ENCODE peak calls at places on chromosomes 11 and 22, in seven cellular contexts. One of them, this sample, is unnamed.

GRCh38 chr11:61516675-61517516 is 8.3 kb downstream of the LRRC10B start:
- DNase-seq in HCT116: no peak
- DNase-seq in H1: no peak
- DNase-seq in SK-N-SH: peak; percentile 93
- DNase-seq in GM12878: no peak
- DNase-seq in HepG2: peak; percentile 8
- DNase-seq in K562: peak; percentile 86
- DNase-seq in this sample: peak; percentile 24

GRCh38 chr22:44158766-44159165 is 22.0 kb upstream of the PARVG start:
- DNase-seq in HCT116: no peak
- DNase-seq in H1: no peak
- DNase-seq in SK-N-SH: peak; percentile 68
- DNase-seq in GM12878: no peak
- DNase-seq in HepG2: no peak
- DNase-seq in K562: no peak
- DNase-seq in this sample: no peak

GRCh38 chr11:87454246-87454645 is 416.5 kb downstream of the TMEM135 start:
- DNase-seq in HCT116: no peak
- DNase-seq in H1: no peak
- DNase-seq in SK-N-SH: peak; percentile 2
- DNase-seq in GM12878: peak; percentile 25
- DNase-seq in HepG2: no peak
- DNase-seq in K562: no peak
- DNase-seq in this sample: no peak

GRCh38 chr22:42769574-42770447 is 49.1 kb upstream of the A4GALT start:
- DNase-seq in HCT116: no peak
- DNase-seq in H1: no peak
- DNase-seq in SK-N-SH: no peak
- DNase-seq in GM12878: peak; percentile 44
- DNase-seq in HepG2: no peak
- DNase-seq in K562: peak; percentile 59
- DNase-seq in this sample: no peak

GRCh38 chr22:46140989-46141928 is 9.1 kb upstream of the PPARA start:
- DNase-seq in HCT116: no peak
- DNase-seq in H1: no peak
- DNase-seq in SK-N-SH: no peak
- DNase-seq in GM12878: no peak
- DNase-seq in HepG2: no peak
- DNase-seq in K562: no peak
- DNase-seq in this sample: no peak

GRCh38 chr22:24427500-24428164 is at the start of gene ADORA2A:
- DNase-seq in HCT116: no peak
- DNase-seq in H1: no peak
- DNase-seq in SK-N-SH: peak; percentile 39
- DNase-seq in GM12878: peak; percentile 35
- DNase-seq in HepG2: no peak
- DNase-seq in K562: no peak
- DNase-seq in this sample: no peak

GRCh38 chr22:37351268-37351667 is 69.0 kb downstream of the CYTH4 start:
- DNase-seq in HCT116: no peak
- DNase-seq in H1: no peak
- DNase-seq in SK-N-SH: no peak
- DNase-seq in GM12878: no peak
- DNase-seq in HepG2: no peak
- DNase-seq in K562: no peak
- DNase-seq in this sample: no peak

GRCh38 chr22:44828193-44828592 is 75.8 kb downstream of the ARHGAP8 start:
- DNase-seq in HCT116: no peak
- DNase-seq in H1: no peak
- DNase-seq in SK-N-SH: peak; percentile 87
- DNase-seq in GM12878: no peak
- DNase-seq in HepG2: no peak
- DNase-seq in K562: peak; percentile 75
- DNase-seq in this sample: no peak

GRCh38 chr11:108551653-108552462 is 41.7 kb downstream of the EXPH5 start:
- DNase-seq in HCT116: peak; percentile 18
- DNase-seq in H1: no peak
- DNase-seq in SK-N-SH: no peak
- DNase-seq in GM12878: no peak
- DNase-seq in HepG2: no peak
- DNase-seq in K562: peak; percentile 80
- DNase-seq in this sample: no peak

GRCh38 chr11:21588754-21589153 is 604.1 kb upstream of the ANO5 start:
- DNase-seq in HCT116: no peak
- DNase-seq in H1: no peak
- DNase-seq in SK-N-SH: peak; percentile 3
- DNase-seq in GM12878: no peak
- DNase-seq in HepG2: no peak
- DNase-seq in K562: no peak
- DNase-seq in this sample: no peak

GRCh38 chr11:36711104-36711825 is 113.2 kb upstream of the RAG2 start:
- DNase-seq in HCT116: no peak
- DNase-seq in H1: no peak
- DNase-seq in SK-N-SH: no peak
- DNase-seq in GM12878: no peak
- DNase-seq in HepG2: peak; percentile 1
- DNase-seq in K562: no peak
- DNase-seq in this sample: no peak

GRCh38 chr11:63785823-63786222 is 17.2 kb upstream of the ZFTA start:
- DNase-seq in HCT116: no peak
- DNase-seq in H1: no peak
- DNase-seq in SK-N-SH: no peak
- DNase-seq in GM12878: no peak
- DNase-seq in HepG2: no peak
- DNase-seq in K562: no peak
- DNase-seq in this sample: no peak
- TF ChIP-seq SIN3A in HCT116: no peak
- TF ChIP-seq SIN3A in H1: no peak
- TF ChIP-seq SIN3A in SK-N-SH: no peak
- TF ChIP-seq SIN3A in GM12878: no peak
- TF ChIP-seq SIN3A in HepG2: no peak
- TF ChIP-seq SIN3A in K562: no peak
- TF ChIP-seq SIN3A in this sample: no peak

DNA sequence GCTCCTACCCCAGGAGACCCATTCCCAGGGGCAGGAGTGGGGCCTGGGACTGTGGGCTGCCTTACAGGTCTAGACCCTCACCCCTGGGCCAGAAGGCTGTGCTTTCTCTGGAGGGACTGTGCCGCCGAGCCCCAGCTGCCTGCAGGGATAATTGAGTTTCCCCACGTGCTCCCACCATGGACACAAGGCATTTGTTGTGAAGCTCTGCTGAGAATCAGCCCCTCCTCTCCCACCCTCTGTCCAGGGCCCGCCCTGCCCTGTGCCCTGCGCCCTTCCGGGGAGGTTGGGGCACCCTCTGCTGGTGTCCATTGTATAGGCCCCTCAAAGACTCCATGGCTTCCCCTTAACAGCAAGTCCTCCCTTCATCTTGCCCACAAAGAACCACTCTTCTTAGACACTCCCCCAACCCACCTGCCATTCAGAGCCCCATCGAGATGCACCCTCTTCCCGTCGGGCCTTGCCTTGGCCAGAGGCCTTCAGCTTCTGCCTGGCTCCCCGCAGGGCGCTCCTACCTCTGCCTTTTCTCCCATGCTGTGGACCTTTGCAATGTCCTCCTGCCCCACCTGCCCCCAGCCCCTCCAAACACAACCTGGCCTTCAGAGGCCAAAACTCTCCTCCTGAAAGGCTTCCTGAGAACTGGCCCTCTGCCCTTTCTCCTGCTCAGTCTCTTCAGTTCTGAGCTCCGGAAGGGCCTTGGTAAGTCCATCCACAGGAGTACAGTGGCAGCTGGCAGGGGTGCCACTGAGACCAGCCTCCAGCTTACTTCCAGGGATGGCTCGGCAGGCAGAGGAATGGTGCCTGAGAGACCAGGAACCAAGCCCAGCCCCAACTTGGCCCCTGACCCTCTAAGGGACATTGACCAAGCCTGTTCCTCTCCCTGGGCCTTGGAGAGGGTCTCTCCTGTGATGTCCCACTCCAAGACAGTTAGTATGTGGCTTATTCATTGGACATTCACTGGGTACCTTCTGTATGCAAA is 22.4 kb downstream of the DUSP8 start:
- DNase-seq in HCT116: no peak
- DNase-seq in H1: no peak
- DNase-seq in SK-N-SH: no peak
- DNase-seq in GM12878: no peak
- DNase-seq in HepG2: peak; percentile 31
- DNase-seq in K562: peak; percentile 43
- DNase-seq in this sample: no peak
- H3K27ac ChIP-seq in HCT116: peak overlapping the region; percentile 63
- H3K27ac ChIP-seq in H1: no peak overlapping the region
- H3K27ac ChIP-seq in SK-N-SH: no peak overlapping the region
- H3K27ac ChIP-seq in GM12878: no peak overlapping the region
- H3K27ac ChIP-seq in HepG2: no peak overlapping the region
- H3K27ac ChIP-seq in K562: no peak overlapping the region
- H3K27ac ChIP-seq in this sample: no peak overlapping the region

DNA sequence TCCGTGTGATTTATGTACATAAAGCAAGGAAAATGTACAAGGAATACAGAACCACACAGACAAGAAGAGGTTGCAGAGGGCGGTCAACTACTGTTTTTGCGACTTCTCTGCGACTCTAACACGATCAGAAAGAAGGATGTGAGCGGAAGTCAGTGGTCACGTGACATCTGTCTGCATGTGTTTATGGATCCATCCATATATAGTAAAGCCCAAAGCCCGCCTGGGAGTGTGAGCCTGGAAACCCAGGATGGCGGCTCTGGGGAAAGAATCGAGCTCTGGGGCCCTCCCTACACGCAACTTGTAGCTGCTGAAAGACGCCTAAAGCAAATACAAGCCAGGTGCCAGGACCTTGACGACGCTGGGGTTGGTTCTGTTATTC is 8.8 kb downstream of the OSBPL5 start:
- DNase-seq in HCT116: no peak
- DNase-seq in H1: no peak
- DNase-seq in SK-N-SH: no peak
- DNase-seq in GM12878: no peak
- DNase-seq in HepG2: no peak
- DNase-seq in K562: no peak
- DNase-seq in this sample: no peak
- H3K4me1 ChIP-seq in HCT116: peaks cover 26% of the 10 kb centered on the region
- H3K4me1 ChIP-seq in H1: peaks cover 27% of the 10 kb centered on the region
- H3K4me1 ChIP-seq in SK-N-SH: peaks cover 68% of the 10 kb centered on the region
- H3K4me1 ChIP-seq in GM12878: no peaks in the 10 kb centered on the region
- H3K4me1 ChIP-seq in HepG2: no peaks in the 10 kb centered on the region
- H3K4me1 ChIP-seq in K562: peaks cover 76% of the 10 kb centered on the region
- H3K4me1 ChIP-seq in this sample: peaks cover 43% of the 10 kb centered on the region

DNA sequence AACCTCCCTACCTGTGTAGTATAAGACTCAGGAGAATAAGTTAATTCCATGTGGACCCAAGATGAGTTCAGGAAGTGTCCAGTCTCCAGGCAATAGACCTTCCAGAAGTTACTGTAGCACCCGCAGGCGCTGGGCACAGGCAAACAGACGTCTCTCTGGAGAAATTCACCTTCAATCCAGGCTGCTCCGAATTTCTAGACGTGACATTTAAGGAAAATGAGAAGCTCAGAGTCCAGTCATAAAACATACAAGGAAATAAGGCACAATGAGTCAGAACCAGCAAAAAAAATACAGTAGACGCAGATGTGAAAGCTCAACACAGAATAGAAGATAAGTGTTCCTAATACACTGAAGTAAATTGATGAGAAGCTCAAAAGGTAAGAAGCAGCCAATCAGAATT is 14.2 kb downstream of the NADSYN1 start:
- DNase-seq in HCT116: no peak
- DNase-seq in H1: no peak
- DNase-seq in SK-N-SH: no peak
- DNase-seq in GM12878: no peak
- DNase-seq in HepG2: no peak
- DNase-seq in K562: no peak
- DNase-seq in this sample: no peak
- TF ChIP-seq SIN3A in HCT116: no peak
- TF ChIP-seq SIN3A in H1: no peak
- TF ChIP-seq SIN3A in SK-N-SH: no peak
- TF ChIP-seq SIN3A in GM12878: no peak
- TF ChIP-seq SIN3A in HepG2: no peak
- TF ChIP-seq SIN3A in K562: no peak
- TF ChIP-seq SIN3A in this sample: no peak

GRCh38 chr22:31039393-31039792 is 41.7 kb upstream of the SMTN start:
- DNase-seq in HCT116: no peak
- DNase-seq in H1: no peak
- DNase-seq in SK-N-SH: no peak
- DNase-seq in GM12878: no peak
- DNase-seq in HepG2: peak; percentile 41
- DNase-seq in K562: no peak
- DNase-seq in this sample: no peak
- H3K27ac ChIP-seq in HCT116: no peak overlapping the region
- H3K27ac ChIP-seq in H1: no peak overlapping the region
- H3K27ac ChIP-seq in SK-N-SH: no peak overlapping the region
- H3K27ac ChIP-seq in GM12878: no peak overlapping the region
- H3K27ac ChIP-seq in HepG2: peak overlapping the region; percentile 28
- H3K27ac ChIP-seq in K562: no peak overlapping the region
- H3K27ac ChIP-seq in this sample: no peak overlapping the region

DNA sequence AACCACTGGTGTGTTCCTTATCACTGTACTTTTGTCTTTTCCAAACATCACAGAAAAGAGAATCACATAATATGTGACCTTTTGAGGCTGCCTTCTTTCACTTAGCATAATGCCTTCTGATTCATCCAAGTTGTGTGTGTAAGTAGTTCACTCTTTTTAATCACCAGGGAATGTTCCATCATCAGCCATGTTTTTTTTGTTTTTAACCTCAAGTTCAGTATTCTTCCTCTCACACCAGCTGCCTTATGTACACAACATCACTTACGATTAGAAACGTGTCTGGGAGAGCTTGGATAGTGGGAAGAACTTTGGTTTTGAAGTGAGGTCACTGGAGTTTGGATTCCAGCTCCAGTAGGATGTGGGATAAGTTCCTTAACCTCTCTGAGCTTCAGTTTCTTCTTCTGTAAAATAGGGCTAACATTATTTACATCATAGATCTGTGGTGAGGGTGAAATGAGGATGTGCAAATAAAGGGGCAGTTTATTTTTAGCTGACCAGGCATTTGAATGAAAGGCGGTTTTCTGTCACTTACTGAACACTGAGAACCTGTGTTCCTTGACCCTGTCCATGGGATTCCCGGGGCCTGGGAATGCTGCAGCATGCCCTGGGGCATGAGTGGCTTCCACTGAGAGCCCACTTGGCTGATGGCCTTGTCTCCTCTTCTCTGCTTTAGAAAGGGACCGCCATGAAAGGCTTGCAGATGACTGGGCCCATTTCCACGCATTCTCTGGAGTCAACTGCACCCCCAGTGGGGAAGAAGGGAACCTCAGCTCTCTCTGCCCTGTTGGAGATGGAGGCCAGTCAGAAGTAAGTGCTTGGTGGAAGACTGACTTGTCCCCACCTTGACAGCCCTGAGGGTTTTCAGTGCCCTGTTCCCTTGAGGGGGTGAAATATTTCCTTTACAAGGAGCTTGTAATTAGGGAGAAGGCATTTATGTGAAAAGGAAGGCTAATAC is 92.6 kb downstream of the DEPDC5 start:
- DNase-seq in HCT116: no peak
- DNase-seq in H1: no peak
- DNase-seq in SK-N-SH: peak; percentile 25
- DNase-seq in GM12878: no peak
- DNase-seq in HepG2: no peak
- DNase-seq in K562: peak; percentile 48
- DNase-seq in this sample: no peak
- H3K4me1 ChIP-seq in HCT116: no peaks in the 10 kb centered on the region
- H3K4me1 ChIP-seq in H1: no peaks in the 10 kb centered on the region
- H3K4me1 ChIP-seq in SK-N-SH: no peaks in the 10 kb centered on the region
- H3K4me1 ChIP-seq in GM12878: peaks cover 13% of the 10 kb centered on the region
- H3K4me1 ChIP-seq in HepG2: no peaks in the 10 kb centered on the region
- H3K4me1 ChIP-seq in K562: no peaks in the 10 kb centered on the region
- H3K4me1 ChIP-seq in this sample: no peaks in the 10 kb centered on the region

This sample was measured in Panc1.